ENCODE peak calls at places on chromosomes 16 and 17, in six cellular contexts. One of them, this sample, is unnamed.

GRCh38 chr17:47840742-47841487 is at the start of gene SCRN2:
- DNase-seq in neuronal stem cell: peak; percentile 88
- DNase-seq in IMR-90: peak; percentile 68
- DNase-seq in mesenchymal stem cell: peak; percentile 79
- DNase-seq in H1: peak; percentile 99
- DNase-seq in trophoblast cell: peak; percentile 95
- DNase-seq in this sample: peak; percentile 99

GRCh38 chr16:88921603-88921995 is 55.1 kb upstream of the PABPN1L start:
- DNase-seq in neuronal stem cell: no peak
- DNase-seq in IMR-90: no peak
- DNase-seq in mesenchymal stem cell: no peak
- DNase-seq in H1: no peak
- DNase-seq in trophoblast cell: no peak
- DNase-seq in this sample: no peak

GRCh38 chr16:20868890-20869289 is 31.3 kb downstream of the DCUN1D3 start:
- DNase-seq in neuronal stem cell: no peak
- DNase-seq in IMR-90: peak; percentile 57
- DNase-seq in mesenchymal stem cell: peak; percentile 53
- DNase-seq in H1: no peak
- DNase-seq in trophoblast cell: no peak
- DNase-seq in this sample: no peak

GRCh38 chr16:57345021-57345420 is 13.6 kb upstream of the CCL22 start:
- DNase-seq in neuronal stem cell: no peak
- DNase-seq in IMR-90: no peak
- DNase-seq in mesenchymal stem cell: no peak
- DNase-seq in H1: no peak
- DNase-seq in trophoblast cell: no peak
- DNase-seq in this sample: no peak

GRCh38 chr17:75568412-75569255 is 19.0 kb upstream of the MYO15B start:
- DNase-seq in neuronal stem cell: no peak
- DNase-seq in IMR-90: no peak
- DNase-seq in mesenchymal stem cell: no peak
- DNase-seq in H1: no peak
- DNase-seq in trophoblast cell: no peak
- DNase-seq in this sample: no peak

GRCh38 chr16:30068750-30069574 is 3.4 kb downstream of the ALDOA start:
- DNase-seq in neuronal stem cell: no peak
- DNase-seq in IMR-90: no peak
- DNase-seq in mesenchymal stem cell: peak; percentile 59
- DNase-seq in H1: no peak
- DNase-seq in trophoblast cell: no peak
- DNase-seq in this sample: no peak

GRCh38 chr17:7307686-7308624 is 527 bp downstream of the EIF5A start:
- DNase-seq in neuronal stem cell: no peak
- DNase-seq in IMR-90: peak; percentile 34
- DNase-seq in mesenchymal stem cell: peak; percentile 29
- DNase-seq in H1: peak; percentile 72
- DNase-seq in trophoblast cell: peak; percentile 33
- DNase-seq in this sample: peak; percentile 68

GRCh38 chr17:8117980-8118768 is at the start of gene ALOXE3:
- DNase-seq in neuronal stem cell: peak; percentile 40
- DNase-seq in IMR-90: peak; percentile 64
- DNase-seq in mesenchymal stem cell: peak; percentile 65
- DNase-seq in H1: peak; percentile 72
- DNase-seq in trophoblast cell: peak; percentile 93
- DNase-seq in this sample: peak; percentile 74

GRCh38 chr16:58448890-58449289 is 51.1 kb upstream of the NDRG4 start:
- DNase-seq in neuronal stem cell: no peak
- DNase-seq in IMR-90: no peak
- DNase-seq in mesenchymal stem cell: no peak
- DNase-seq in H1: no peak
- DNase-seq in trophoblast cell: no peak
- DNase-seq in this sample: no peak

GRCh38 chr16:67841198-67841815 is 813 bp upstream of the THAP11 start:
- DNase-seq in neuronal stem cell: no peak
- DNase-seq in IMR-90: no peak
- DNase-seq in mesenchymal stem cell: no peak
- DNase-seq in H1: no peak
- DNase-seq in trophoblast cell: no peak
- DNase-seq in this sample: no peak

GRCh38 chr17:10311131-10311530 is 61.7 kb downstream of the MYH13 start:
- DNase-seq in neuronal stem cell: no peak
- DNase-seq in IMR-90: no peak
- DNase-seq in mesenchymal stem cell: no peak
- DNase-seq in H1: no peak
- DNase-seq in trophoblast cell: no peak
- DNase-seq in this sample: no peak

GRCh38 chr16:87570938-87571867 is 31.1 kb upstream of the JPH3 start:
- DNase-seq in neuronal stem cell: no peak
- DNase-seq in IMR-90: peak; percentile 53
- DNase-seq in mesenchymal stem cell: peak; percentile 75
- DNase-seq in H1: peak; percentile 85
- DNase-seq in trophoblast cell: peak; percentile 72
- DNase-seq in this sample: peak; percentile 85

GRCh38 chr17:4479982-4480751 is 18.5 kb upstream of the SPNS2 start:
- DNase-seq in neuronal stem cell: no peak
- DNase-seq in IMR-90: no peak
- DNase-seq in mesenchymal stem cell: no peak
- DNase-seq in H1: no peak
- DNase-seq in trophoblast cell: no peak
- DNase-seq in this sample: no peak

GRCh38 chr17:76277300-76278267 is 12.4 kb downstream of the UBALD2 start:
- DNase-seq in neuronal stem cell: no peak
- DNase-seq in IMR-90: no peak
- DNase-seq in mesenchymal stem cell: peak; percentile 55
- DNase-seq in H1: no peak
- DNase-seq in trophoblast cell: no peak
- DNase-seq in this sample: no peak

GRCh38 chr16:25192096-25192495 is 24.7 kb upstream of the AQP8 start:
- DNase-seq in neuronal stem cell: no peak
- DNase-seq in IMR-90: peak; percentile 19
- DNase-seq in mesenchymal stem cell: no peak
- DNase-seq in H1: no peak
- DNase-seq in trophoblast cell: peak; percentile 93
- DNase-seq in this sample: no peak

GRCh38 chr17:63840591-63841349 is 1.7 kb downstream of the SMARCD2 start:
- DNase-seq in neuronal stem cell: no peak
- DNase-seq in IMR-90: peak; percentile 8
- DNase-seq in mesenchymal stem cell: peak; percentile 11
- DNase-seq in H1: no peak
- DNase-seq in trophoblast cell: no peak
- DNase-seq in this sample: no peak

GRCh38 chr17:47852113-47852949 is 1.4 kb upstream of the SP6 start:
- DNase-seq in neuronal stem cell: no peak
- DNase-seq in IMR-90: no peak
- DNase-seq in mesenchymal stem cell: no peak
- DNase-seq in H1: no peak
- DNase-seq in trophoblast cell: no peak
- DNase-seq in this sample: no peak

GRCh38 chr17:8496081-8496480 is 60.4 kb downstream of the NDEL1 start:
- DNase-seq in neuronal stem cell: no peak
- DNase-seq in IMR-90: no peak
- DNase-seq in mesenchymal stem cell: no peak
- DNase-seq in H1: no peak
- DNase-seq in trophoblast cell: no peak
- DNase-seq in this sample: no peak

GRCh38 chr16:54873081-54873480 is 57.6 kb upstream of the IRX5 start:
- DNase-seq in neuronal stem cell: no peak
- DNase-seq in IMR-90: no peak
- DNase-seq in mesenchymal stem cell: no peak
- DNase-seq in H1: no peak
- DNase-seq in trophoblast cell: no peak
- DNase-seq in this sample: no peak

GRCh38 chr16:67000384-67001158 is 12.2 kb downstream of the CES4A start:
- DNase-seq in neuronal stem cell: no peak
- DNase-seq in IMR-90: no peak
- DNase-seq in mesenchymal stem cell: peak; percentile 29
- DNase-seq in H1: peak; percentile 84
- DNase-seq in trophoblast cell: peak; percentile 86
- DNase-seq in this sample: peak; percentile 80

GRCh38 chr16:11797957-11798299 is 870 bp upstream of the ZC3H7A start:
- DNase-seq in neuronal stem cell: no peak
- DNase-seq in IMR-90: no peak
- DNase-seq in mesenchymal stem cell: no peak
- DNase-seq in H1: no peak
- DNase-seq in trophoblast cell: no peak
- DNase-seq in this sample: no peak

GRCh38 chr17:66547170-66547865 is 244.9 kb downstream of the PRKCA start:
- DNase-seq in neuronal stem cell: no peak
- DNase-seq in IMR-90: no peak
- DNase-seq in mesenchymal stem cell: peak; percentile 71
- DNase-seq in H1: no peak
- DNase-seq in trophoblast cell: no peak
- DNase-seq in this sample: no peak

GRCh38 chr17:38467491-38467890 is 39.2 kb downstream of the ARHGAP23 start:
- DNase-seq in neuronal stem cell: no peak
- DNase-seq in IMR-90: no peak
- DNase-seq in mesenchymal stem cell: no peak
- DNase-seq in H1: no peak
- DNase-seq in trophoblast cell: no peak
- DNase-seq in this sample: no peak
- H3K4me1 ChIP-seq in neuronal stem cell: peaks cover 17% of the 10 kb centered on the region
- H3K4me1 ChIP-seq in IMR-90: peaks cover 31% of the 10 kb centered on the region
- H3K4me1 ChIP-seq in mesenchymal stem cell: peaks cover 63% of the 10 kb centered on the region
- H3K4me1 ChIP-seq in H1: no peaks in the 10 kb centered on the region
- H3K4me1 ChIP-seq in trophoblast cell: peaks cover 5% of the 10 kb centered on the region
- H3K4me1 ChIP-seq in this sample: no peaks in the 10 kb centered on the region

DNA sequence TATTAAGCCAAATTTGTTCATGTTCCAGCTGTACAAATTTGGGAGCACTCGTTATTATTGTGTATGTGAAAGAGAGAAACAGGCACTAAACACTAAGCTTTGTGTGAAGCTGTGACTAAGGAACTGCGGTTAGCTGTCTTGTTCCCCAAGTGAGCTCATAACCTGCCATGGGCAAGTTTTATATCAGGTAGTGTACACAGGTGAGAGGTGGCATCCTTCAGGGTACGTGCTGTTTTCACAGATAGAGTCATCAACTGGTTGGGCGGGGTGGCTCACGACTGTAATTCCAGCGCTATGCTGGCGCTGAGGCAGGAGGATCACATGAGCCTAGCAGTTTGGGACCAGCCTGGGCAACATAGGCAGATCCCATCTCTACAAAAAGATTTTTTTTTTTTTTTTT is 2.8 kb downstream of the DNAJA3 start:
- DNase-seq in neuronal stem cell: no peak
- DNase-seq in IMR-90: no peak
- DNase-seq in mesenchymal stem cell: no peak
- DNase-seq in H1: no peak
- DNase-seq in trophoblast cell: no peak
- DNase-seq in this sample: no peak
- H4K91ac ChIP-seq in neuronal stem cell: no peak overlapping the region
- H4K91ac ChIP-seq in IMR-90: no peak overlapping the region
- H4K91ac ChIP-seq in mesenchymal stem cell: no peak overlapping the region
- H4K91ac ChIP-seq in H1: no peak overlapping the region
- H4K91ac ChIP-seq in trophoblast cell: no peak overlapping the region
- H4K91ac ChIP-seq in this sample: no peak overlapping the region

GRCh38 chr17:79730769-79731483 is at the start of gene ENPP7:
- DNase-seq in neuronal stem cell: no peak
- DNase-seq in IMR-90: no peak
- DNase-seq in mesenchymal stem cell: no peak
- DNase-seq in H1: no peak
- DNase-seq in trophoblast cell: no peak
- DNase-seq in this sample: no peak

GRCh38 chr17:79729761-79730160 is 982 bp upstream of the ENPP7 start:
- DNase-seq in neuronal stem cell: no peak
- DNase-seq in IMR-90: no peak
- DNase-seq in mesenchymal stem cell: no peak
- DNase-seq in H1: no peak
- DNase-seq in trophoblast cell: no peak
- DNase-seq in this sample: no peak

GRCh38 chr17:79730437-79730768 is 340 bp upstream of the ENPP7 start:
- DNase-seq in neuronal stem cell: no peak
- DNase-seq in IMR-90: no peak
- DNase-seq in mesenchymal stem cell: no peak
- DNase-seq in H1: no peak
- DNase-seq in trophoblast cell: no peak
- DNase-seq in this sample: no peak

GRCh38 chr17:79728908-79729471 is 1.8 kb upstream of the ENPP7 start:
- DNase-seq in neuronal stem cell: no peak
- DNase-seq in IMR-90: no peak
- DNase-seq in mesenchymal stem cell: no peak
- DNase-seq in H1: no peak
- DNase-seq in trophoblast cell: no peak
- DNase-seq in this sample: no peak

DNA sequence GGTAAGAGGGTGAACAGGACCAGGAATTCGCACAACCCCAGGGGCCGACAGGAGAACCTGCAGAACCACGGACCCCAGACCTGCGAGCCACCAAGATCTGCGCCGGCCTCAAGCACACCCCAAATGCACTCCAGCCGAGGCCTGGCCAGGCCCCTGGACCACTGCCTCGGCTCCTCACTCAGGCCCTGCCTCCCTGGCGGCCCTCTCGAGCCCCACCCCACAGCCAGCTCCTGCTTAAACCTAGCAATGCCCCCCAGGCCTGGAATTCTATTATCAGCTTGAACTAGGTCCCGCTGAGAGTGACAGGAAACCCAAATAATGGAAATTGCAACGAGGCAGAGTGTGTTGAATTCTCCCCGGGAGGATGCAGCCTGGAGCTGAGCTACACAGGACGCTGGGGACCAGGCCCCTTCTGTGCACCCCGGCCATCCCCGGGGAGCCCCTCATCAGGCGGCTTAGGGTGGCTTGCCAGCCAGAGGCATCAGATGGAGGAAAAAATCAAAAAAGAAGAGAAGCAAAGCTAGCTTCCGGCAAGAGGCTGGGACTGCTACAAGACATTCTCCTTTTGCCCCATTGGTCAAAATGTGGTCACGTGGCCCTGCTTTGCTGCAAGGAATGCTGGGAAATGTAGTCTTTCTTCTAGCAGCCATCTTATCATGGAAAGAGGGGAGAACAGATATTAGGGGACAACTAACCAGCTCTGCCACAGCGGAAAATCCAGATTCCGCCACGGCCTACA is 2.4 kb upstream of the ENPP7 start:
- DNase-seq in neuronal stem cell: peak; percentile 86
- DNase-seq in IMR-90: peak; percentile 91
- DNase-seq in mesenchymal stem cell: peak; percentile 89
- DNase-seq in H1: peak; percentile 91
- DNase-seq in trophoblast cell: peak; percentile 93
- DNase-seq in this sample: peak; percentile 97
- H4K8ac ChIP-seq in neuronal stem cell: no peak overlapping the region
- H4K8ac ChIP-seq in IMR-90: peak overlapping the region; percentile 71
- H4K8ac ChIP-seq in mesenchymal stem cell: peak overlapping the region; percentile 100
- H4K8ac ChIP-seq in H1: peak overlapping the region; percentile 81
- H4K8ac ChIP-seq in trophoblast cell: peak overlapping the region; percentile 95
- H4K8ac ChIP-seq in this sample: no peak overlapping the region

GRCh38 chr16:77077523-77077922 is 113.5 kb upstream of the MON1B start:
- DNase-seq in neuronal stem cell: no peak
- DNase-seq in IMR-90: no peak
- DNase-seq in mesenchymal stem cell: no peak
- DNase-seq in H1: no peak
- DNase-seq in trophoblast cell: no peak
- DNase-seq in this sample: no peak

DNA sequence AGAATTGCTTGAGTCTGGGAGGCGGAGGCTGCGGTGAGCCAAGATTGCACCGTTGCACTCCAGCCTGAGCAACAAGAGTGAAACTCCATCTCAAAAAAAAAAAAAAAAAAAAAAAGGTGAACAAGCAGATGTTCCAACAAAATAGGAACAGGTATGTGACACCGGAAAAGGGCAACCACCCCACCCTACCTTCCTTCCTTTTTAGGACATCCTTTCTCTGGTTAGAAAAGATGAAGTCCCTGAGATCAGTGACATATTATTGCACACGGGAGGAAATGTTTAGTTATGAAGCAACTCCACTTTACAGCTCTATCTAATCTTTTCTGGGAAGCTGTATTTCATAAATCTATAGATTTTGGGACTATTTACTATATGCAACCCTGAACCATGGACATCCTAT is 114.2 kb upstream of the MON1B start:
- DNase-seq in neuronal stem cell: no peak
- DNase-seq in IMR-90: no peak
- DNase-seq in mesenchymal stem cell: no peak
- DNase-seq in H1: no peak
- DNase-seq in trophoblast cell: no peak
- DNase-seq in this sample: no peak
- H3K4me1 ChIP-seq in neuronal stem cell: no peaks in the 10 kb centered on the region
- H3K4me1 ChIP-seq in IMR-90: no peaks in the 10 kb centered on the region
- H3K4me1 ChIP-seq in mesenchymal stem cell: no peaks in the 10 kb centered on the region
- H3K4me1 ChIP-seq in H1: no peaks in the 10 kb centered on the region
- H3K4me1 ChIP-seq in trophoblast cell: no peaks in the 10 kb centered on the region
- H3K4me1 ChIP-seq in this sample: no peaks in the 10 kb centered on the region